ENCODE peak calls at places on chromosomes 2 and 18, in four cellular contexts. L is K562, K is HepG2, S is H1. W is an unnamed sample.

GRCh38 chr2:239595711-239596110 is 194.9 kb upstream of the HDAC4 start:
- DNase-seq in L (no peak), K (no peak), S (no peak), W (no peak)

GRCh38 chr2:110784047-110784631 is 51.8 kb downstream of the ACOXL start:
- DNase-seq in L (no peak), K (no peak), S (no peak), W (no peak)

GRCh38 chr2:191693151-191693550 is 15.2 kb downstream of the NABP1 start:
- DNase-seq in L (no peak), K (no peak), S (no peak), W (no peak)

GRCh38 chr2:46547223-46548102 is 68.1 kb downstream of the TMEM247 start:
- DNase-seq in L (no peak), K (peak; percentile 91), S (no peak), W (no peak)

GRCh38 chr2:69097148-69097610 is 84.2 kb downstream of the ANTXR1 start:
- DNase-seq in L (no peak), K (peak; percentile 86), S (no peak), W (no peak)

GRCh38 chr2:148982282-148982681 is 56.2 kb upstream of the LYPD6B start:
- DNase-seq in L (no peak), K (no peak), S (no peak), W (no peak)

GRCh38 chr2:415986-416610 is 128.2 kb upstream of the ALKAL2 start:
- DNase-seq in L (no peak), K (no peak), S (no peak), W (no peak)

GRCh38 chr18:37447959-37448916 is 117.4 kb downstream of the CELF4 start:
- DNase-seq in L (no peak), K (no peak), S (no peak), W (no peak)

GRCh38 chr18:3283908-3284307 is 22.0 kb downstream of the MYL12B start:
- DNase-seq in L (no peak), K (no peak), S (no peak), W (no peak)

GRCh38 chr2:206193643-206194382 is 34.1 kb downstream of the EEF1B2 start:
- DNase-seq in L (no peak), K (no peak), S (no peak), W (no peak)

GRCh38 chr2:235698028-235698427 is 204.2 kb downstream of the AGAP1 start:
- DNase-seq in L (no peak), K (no peak), S (no peak), W (no peak)

GRCh38 chr2:120984046-120984445 is 248.4 kb downstream of the GLI2 start:
- DNase-seq in L (no peak), K (no peak), S (no peak), W (no peak)

GRCh38 chr2:61727746-61728145 is 126.1 kb downstream of the FAM161A start:
- DNase-seq in L (no peak), K (no peak), S (no peak), W (no peak)

GRCh38 chr2:180655842-180656454 is 324.5 kb upstream of the UBE2E3 start:
- DNase-seq in L (no peak), K (no peak), S (no peak), W (no peak)

GRCh38 chr2:177738461-177739234 is 333.9 kb downstream of the PDE11A start:
- DNase-seq in L (no peak), K (no peak), S (no peak), W (no peak)

GRCh38 chr18:46554406-46554805 is 102.6 kb downstream of the LOXHD1 start:
- DNase-seq in L (no peak), K (no peak), S (no peak), W (no peak)

GRCh38 chr2:64721326-64721633 is 67.6 kb upstream of the SERTAD2 start:
- DNase-seq in L (no peak), K (no peak), S (no peak), W (no peak)

GRCh38 chr2:226971770-226972169 is 135.9 kb downstream of the RHBDD1 start:
- DNase-seq in L (no peak), K (no peak), S (no peak), W (no peak)

GRCh38 chr2:128037624-128038023 is 9.8 kb upstream of the SAP130 start:
- DNase-seq in L (no peak), K (no peak), S (no peak), W (no peak)

GRCh38 chr18:23837591-23837990 is 148.3 kb downstream of the LAMA3 start:
- DNase-seq in L (no peak), K (no peak), S (no peak), W (no peak)

GRCh38 chr18:59461171-59461570 is 102.1 kb upstream of the LMAN1 start:
- DNase-seq in L (no peak), K (no peak), S (no peak), W (no peak)

GRCh38 chr18:69397096-69397495 is 3.6 kb upstream of the DOK6 start:
- DNase-seq in L (no peak), K (no peak), S (no peak), W (peak; percentile 13)

GRCh38 chr18:62379051-62379450 is 53.9 kb downstream of the TNFRSF11A start:
- DNase-seq in L (no peak), K (no peak), S (no peak), W (no peak)

GRCh38 chr2:144470819-144471218 is 49.1 kb downstream of the ZEB2 start:
- DNase-seq in L (no peak), K (no peak), S (no peak), W (no peak)

GRCh38 chr2:220353897-220354296 is 726.5 kb downstream of the SLC4A3 start:
- DNase-seq in L (no peak), K (no peak), S (no peak), W (no peak)

GRCh38 chr2:170005702-170006101 is 172.2 kb upstream of the MYO3B start:
- DNase-seq in L (peak; percentile 66), K (no peak), S (peak; percentile 41), W (peak; percentile 21)

GRCh38 chr2:235641333-235641732 is 147.5 kb downstream of the AGAP1 start:
- DNase-seq in L (no peak), K (no peak), S (no peak), W (no peak)

GRCh38 chr2:12465631-12466135 is 251.1 kb upstream of the TRIB2 start:
- DNase-seq in L (no peak), K (no peak), S (no peak), W (no peak)

GRCh38 chr2:6750389-6751158 is 115.1 kb downstream of the CMPK2 start:
- DNase-seq in L (no peak), K (no peak), S (no peak), W (no peak)

GRCh38 chr18:55779711-55780590 is 192.0 kb upstream of the TCF4 start:
- DNase-seq in L (peak; percentile 37), K (no peak), S (no peak), W (peak; percentile 51)

GRCh38 chr2:232833830-232834229 is 36.2 kb upstream of the SNORC start:
- DNase-seq in L (no peak), K (no peak), S (no peak), W (no peak)

GRCh38 chr2:228426502-228427216 is 245.2 kb upstream of the SPHKAP start:
- DNase-seq in L (no peak), K (no peak), S (no peak), W (no peak)

DNA sequence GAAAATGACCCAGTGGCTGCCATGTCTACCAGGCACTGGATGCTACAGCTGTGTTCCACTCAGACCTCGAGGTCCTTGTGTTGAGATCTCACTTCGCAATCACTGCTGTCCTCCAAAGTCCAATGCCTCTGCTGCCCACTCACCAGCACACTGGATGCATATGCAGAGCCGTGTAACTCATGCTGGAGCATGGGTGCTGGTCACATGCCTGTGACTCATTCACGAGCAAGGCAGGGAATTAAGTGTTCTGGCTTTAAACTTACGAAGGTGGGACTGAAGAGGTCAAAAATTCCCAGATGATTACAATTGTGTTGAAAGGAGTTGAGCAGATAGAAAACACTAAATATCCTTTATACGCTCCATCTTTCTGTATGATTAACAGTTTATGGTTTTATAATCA is 417.5 kb downstream of the NUP35 start:
- DNase-seq in L (no peak), K (no peak), S (no peak), W (no peak)
- TF ChIP-seq JUN in L (no peak), K (no peak), S (no peak), W (no peak)

DNA sequence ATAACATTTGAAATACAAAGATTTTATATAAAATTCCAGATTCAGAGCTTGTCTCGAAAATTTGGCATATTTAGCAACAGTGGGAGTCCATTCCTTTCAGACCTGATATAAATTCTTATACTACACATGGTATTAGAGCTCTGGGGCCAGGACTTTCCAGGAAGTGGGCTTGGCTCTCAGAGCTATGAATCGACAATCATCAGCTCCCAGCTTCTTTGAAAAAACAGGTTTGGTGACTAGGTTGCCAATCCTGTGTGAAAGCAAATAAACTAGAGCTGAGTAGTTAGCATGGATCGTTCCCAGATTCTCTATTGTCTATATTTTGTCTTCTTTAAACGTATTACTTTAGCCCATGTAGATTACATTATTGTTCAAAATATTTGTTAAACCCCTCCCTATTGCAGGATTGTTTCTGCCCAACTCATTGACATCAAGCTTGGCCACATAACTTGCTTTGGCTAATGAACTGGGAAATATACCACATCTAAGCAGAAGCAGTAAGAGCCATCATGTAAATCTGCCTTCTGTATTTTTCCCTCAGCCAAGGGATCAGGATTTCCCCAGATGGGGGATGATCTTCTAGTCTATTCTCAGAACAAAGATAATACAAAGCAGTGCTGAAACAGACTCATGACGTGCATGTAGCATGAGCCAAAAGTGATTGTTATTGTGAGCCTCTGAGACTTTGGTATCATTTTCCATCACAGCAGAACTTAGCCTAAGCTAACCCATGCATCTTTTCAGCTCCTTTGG is 105.4 kb downstream of the KCNH7 start:
- DNase-seq in L (no peak), K (no peak), S (no peak), W (no peak)
- TF ChIP-seq SP1 in L (no peak), K (no peak), S (no peak), W (no peak)

GRCh38 chr2:234544659-234545611 is 48.1 kb upstream of the ARL4C start:
- DNase-seq in L (peak; percentile 59), K (peak; percentile 44), S (peak; percentile 29), W (peak; percentile 88)
- TF ChIP-seq JUN in L (no peak), K (no peak), S (no peak), W (no peak)

GRCh38 chr2:136004920-136005319 is 19.5 kb upstream of the DARS1 start:
- DNase-seq in L (no peak), K (no peak), S (no peak), W (no peak)

GRCh38 chr2:136008205-136008865 is 22.9 kb upstream of the DARS1 start:
- DNase-seq in L (no peak), K (no peak), S (no peak), W (no peak)

GRCh38 chr2:136006658-136007057 is 21.2 kb upstream of the DARS1 start:
- DNase-seq in L (no peak), K (no peak), S (no peak), W (no peak)

GRCh38 chr2:136001147-136001546 is 15.7 kb upstream of the DARS1 start:
- DNase-seq in L (no peak), K (no peak), S (no peak), W (no peak)

GRCh38 chr2:136005462-136006205 is 20.2 kb upstream of the DARS1 start:
- DNase-seq in L (no peak), K (no peak), S (no peak), W (no peak)
- TF ChIP-seq SP1 in L (no peak), K (no peak), S (no peak), W (no peak)

GRCh38 chr2:72770879-72771461 is 54.9 kb downstream of the EXOC6B start:
- DNase-seq in L (peak; percentile 59), K (peak; percentile 83), S (no peak), W (peak; percentile 45)
- TF ChIP-seq JUN in L (no peak), K (no peak), S (no peak), W (no peak)

W was measured in WTC11.